ENCODE peak calls at places on chromosomes 12 and 14, in ten cellular contexts. P is psoas muscle, Y is breast epithelium, Q is fibroblast of lung, K is lung, L is body of pancreas, B is left lung, X is K562, F is hepatocyte, C is heart left ventricle. S is an unnamed sample. For H3K4me1, the result is how much of the 10 kb centered on the place peaks cover.

GRCh38 chr14:53151523-53151866 is 1.6 kb downstream of the DDHD1 start:
- DNase-seq in K (no peak), F (no peak), B (no peak), Y (no peak), C (no peak), L (no peak), X (no peak), P (no peak), Q (no peak), S (no peak)

GRCh38 chr14:98952595-98953325 is 319.2 kb downstream of the BCL11B start:
- DNase-seq in Q (peak), P (no peak), K (no peak), C (no peak), L (no peak), Y (no peak), F (no peak), B (no peak), X (peak), S (no peak)

GRCh38 chr12:106522708-106523107 is 60.1 kb upstream of the RFX4 start:
- DNase-seq in K (no peak), B (no peak), C (no peak), Y (no peak), F (peak), L (no peak), P (no peak), X (peak), Q (no peak), S (no peak)

GRCh38 chr12:3202734-3203446 is 125.7 kb downstream of the TSPAN9 start:
- DNase-seq in K (peak), P (peak), Y (peak), X (peak), F (peak), B (no peak), Q (peak), C (peak), L (peak), S (peak)

GRCh38 chr12:3534511-3534910 is 43.5 kb downstream of the PRMT8 start:
- DNase-seq in Y (no peak), B (no peak), L (no peak), K (no peak), Q (no peak), C (no peak), P (no peak), F (no peak), X (no peak), S (no peak)

GRCh38 chr14:78524766-78525165 is 354.6 kb downstream of the NRXN3 start:
- DNase-seq in Y (no peak), Q (no peak), B (no peak), X (no peak), P (no peak), K (no peak), C (no peak), F (no peak), L (no peak), S (no peak)

GRCh38 chr12:92509156-92509758 is 193.5 kb upstream of the PLEKHG7 start:
- DNase-seq in Y (no peak), Q (no peak), C (no peak), L (no peak), F (no peak), K (no peak), P (no peak), X (no peak), B (no peak), S (no peak)

GRCh38 chr14:90574640-90575131 is 177.9 kb downstream of the CALM1 start:
- DNase-seq in P (peak), K (no peak), L (no peak), Q (no peak), B (peak), Y (no peak), X (no peak), C (peak), F (no peak), S (no peak)

GRCh38 chr14:64266206-64266605 is 28.0 kb downstream of the ESR2 start:
- DNase-seq in Q (peak), L (no peak), X (peak), Y (no peak), K (no peak), P (no peak), B (no peak), F (no peak), C (no peak), S (no peak)

GRCh38 chr12:80038062-80038560 is 61.2 kb upstream of the OTOGL start:
- DNase-seq in Y (no peak), Q (no peak), F (no peak), P (no peak), K (no peak), X (no peak), L (no peak), B (no peak), C (no peak), S (no peak)

GRCh38 chr12:53300187-53300586 is 692 bp downstream of the MYG1 start:
- DNase-seq in P (no peak), B (no peak), K (no peak), C (no peak), L (no peak), X (no peak), Q (peak), Y (no peak), F (no peak), S (no peak)

GRCh38 chr12:11947218-11947617 is 123.5 kb upstream of the BCL2L14 start:
- DNase-seq in Y (no peak), C (no peak), X (no peak), Q (no peak), K (no peak), B (no peak), L (no peak), P (no peak), F (no peak), S (no peak)
- TF ChIP-seq CTCF in Y (no peak), C (no peak), X (no peak), Q (no peak), K (no peak), B (no peak), L (no peak), P (no peak), F (no peak), S (no peak)

DNA sequence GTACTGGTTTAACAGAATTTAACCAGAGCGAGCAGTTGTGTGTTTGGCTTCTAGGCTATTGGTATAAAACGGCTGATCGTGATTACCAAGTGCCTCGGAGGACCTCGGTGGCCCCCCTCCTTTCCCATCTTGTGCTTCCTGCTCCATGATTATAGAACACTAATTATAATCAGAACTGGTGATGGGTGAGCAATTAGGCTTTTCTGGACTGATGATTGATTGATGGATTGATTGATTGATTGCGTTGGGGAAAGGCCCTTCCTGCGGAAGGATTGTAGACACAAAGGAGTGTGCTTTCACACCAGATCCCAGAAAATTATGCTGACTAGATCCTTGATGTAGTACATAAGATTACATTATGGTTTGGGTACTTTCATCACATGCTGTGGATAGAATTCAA is 8.3 kb downstream of the PELI2 start:
- DNase-seq in P (no peak), Y (no peak), C (no peak), Q (no peak), B (no peak), L (peak), F (no peak), K (no peak), X (no peak), S (no peak)
- H3K4me1 ChIP-seq in P (under half), Y (under half), C (under half), Q (under half), B (under half), L (half or more), F (under half), K (under half), X (under half), S (under half)

DNA sequence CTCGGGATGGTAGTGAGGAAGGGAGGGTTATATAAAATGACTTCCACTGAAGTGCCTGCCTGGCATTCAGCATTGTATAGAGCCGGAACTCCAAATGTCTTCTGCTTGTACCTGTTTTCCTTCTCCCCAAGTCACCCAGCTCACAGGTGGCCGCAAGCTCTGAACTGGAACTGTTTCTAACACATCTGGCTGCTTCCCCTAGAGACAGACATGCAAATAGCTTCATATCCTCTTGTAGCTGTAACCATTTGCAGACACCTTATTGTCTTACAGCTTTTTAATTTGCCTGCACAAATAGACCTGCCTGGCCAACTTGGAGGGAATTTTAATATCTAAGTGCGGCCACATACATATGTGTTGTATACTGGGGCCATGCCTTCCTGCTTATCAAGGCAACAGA is 126.0 kb downstream of the CHST11 start:
- DNase-seq in C (no peak), P (no peak), X (no peak), K (no peak), Y (no peak), F (no peak), L (no peak), B (no peak), Q (no peak), S (no peak)
- TF ChIP-seq CTCF in C (no peak), P (no peak), X (no peak), K (no peak), Y (no peak), F (no peak), L (no peak), B (no peak), Q (no peak), S (no peak)

GRCh38 chr14:69804902-69805301 is 7.9 kb upstream of the SLC10A1 start:
- DNase-seq in Y (no peak), K (no peak), L (no peak), X (no peak), B (no peak), P (no peak), F (no peak), Q (no peak), C (no peak), S (no peak)
- H3K4me1 ChIP-seq in Y (under half), K (under half), L (under half), X (under half), B (under half), P (under half), F (under half), Q (under half), C (under half), S (under half)

DNA sequence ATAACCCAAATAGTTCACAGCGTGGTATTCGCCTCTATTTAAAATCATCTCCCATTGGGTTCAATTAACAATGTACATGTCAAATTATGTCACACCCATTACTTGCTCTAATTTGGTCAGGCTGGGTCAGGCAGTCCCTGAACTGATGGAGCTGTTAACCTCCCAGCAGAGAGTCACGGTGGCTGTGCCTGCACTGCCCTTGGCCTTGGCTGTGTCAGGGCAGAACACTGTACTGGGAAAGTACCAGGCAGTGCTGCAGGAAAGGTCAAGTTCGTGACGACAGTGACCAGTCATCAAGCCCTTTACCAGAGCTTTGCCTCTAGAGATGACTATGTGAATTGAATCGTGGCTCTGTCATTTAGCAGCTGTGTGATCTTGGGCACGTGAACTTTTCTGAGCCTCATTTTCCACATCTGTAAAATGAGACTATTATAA is 100.0 kb downstream of the ARF6 start:
- DNase-seq in Q (peak), Y (no peak), C (no peak), L (no peak), B (no peak), P (no peak), X (no peak), F (no peak), K (no peak), S (no peak)
- TF ChIP-seq CTCF in Q (no peak), Y (no peak), C (no peak), L (no peak), B (no peak), P (no peak), X (no peak), F (no peak), K (no peak), S (no peak)

GRCh38 chr12:49956663-49957569 is 4.8 kb upstream of the AQP5 start:
- DNase-seq in C (no peak), Y (no peak), L (no peak), P (no peak), X (no peak), K (no peak), Q (no peak), B (no peak), F (no peak), S (no peak)
- H3K4me1 ChIP-seq in C (under half), Y (under half), L (under half), P (under half), X (under half), K (under half), Q (under half), B (under half), F (under half), S (under half)

GRCh38 chr12:57616383-57617101 is 5.3 kb downstream of the ARHGEF25 start:
- DNase-seq in B (no peak), X (no peak), Y (no peak), Q (no peak), L (no peak), C (no peak), F (no peak), P (peak), K (no peak), S (no peak)
- TF ChIP-seq CTCF in B (no peak), X (no peak), Y (no peak), Q (no peak), L (no peak), C (no peak), F (no peak), P (no peak), K (no peak), S (no peak)

DNA sequence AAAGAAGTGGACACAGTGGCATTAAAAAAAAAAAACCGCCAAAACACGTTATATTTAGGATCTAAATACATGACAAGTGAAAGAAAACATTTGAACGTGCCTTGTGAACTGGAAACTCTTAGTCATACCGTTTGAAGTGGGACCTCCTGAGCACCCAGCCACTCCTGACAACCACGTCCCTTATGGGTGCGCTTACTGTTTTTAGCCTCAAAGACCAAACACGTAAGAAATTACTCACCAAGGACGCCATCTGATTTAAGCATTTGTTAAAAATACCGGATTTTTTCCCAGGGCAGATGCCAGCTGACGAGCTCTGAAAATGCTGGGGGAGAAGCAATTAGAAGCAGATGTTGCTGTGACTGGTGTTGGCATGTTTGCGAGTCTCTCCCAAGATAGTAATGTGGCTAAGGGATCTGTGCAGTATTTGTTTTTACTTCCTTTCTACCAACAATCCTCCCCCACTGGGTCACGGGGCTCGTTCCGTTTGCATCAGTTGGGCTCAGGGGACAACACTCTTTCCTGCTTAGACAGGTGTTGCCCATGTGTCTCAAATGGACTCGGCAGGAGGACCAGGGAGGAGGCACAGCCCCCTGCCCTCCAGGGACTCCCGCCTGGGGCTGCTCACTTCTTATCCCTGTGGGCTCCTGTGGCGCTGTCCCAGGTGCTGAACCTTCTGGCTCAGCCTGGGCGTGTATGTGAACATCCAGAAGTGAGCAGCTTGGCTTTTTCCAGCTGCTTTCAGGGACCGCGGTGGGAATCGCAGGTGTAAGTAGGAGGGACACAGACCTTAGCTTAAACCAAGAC is 101.0 kb downstream of the BEGAIN start:
- DNase-seq in F (peak), B (no peak), X (peak), L (peak), Y (no peak), Q (peak), P (peak), K (no peak), C (peak), S (peak)
- H3K4me1 ChIP-seq in F (under half), B (under half), X (under half), L (under half), Y (under half), Q (under half), P (under half), K (under half), C (under half), S (under half)

GRCh38 chr12:7387289-7387688 is 56.7 kb downstream of the CD163L1 start:
- DNase-seq in F (no peak), X (no peak), P (no peak), L (no peak), C (no peak), K (no peak), Q (no peak), B (no peak), Y (no peak), S (no peak)
- TF ChIP-seq CTCF in F (no peak), X (no peak), P (no peak), L (no peak), C (no peak), K (no peak), Q (no peak), B (no peak), Y (no peak), S (no peak)